ENCODE peak calls at places on chromosomes 13 and 19, in six cellular contexts. One of them, this sample, is unnamed.

GRCh38 chr13:25267715-25268114 is 19.6 kb downstream of the MTMR6 start:
- DNase-seq in MCF 10A: peak
- DNase-seq in tibial nerve: no peak
- DNase-seq in NB4: peak
- DNase-seq in astrocyte: no peak
- DNase-seq in fibroblast of lung: peak
- DNase-seq in this sample: no peak

GRCh38 chr13:50319603-50320296 is 304.5 kb downstream of the KCNRG start:
- DNase-seq in MCF 10A: peak
- DNase-seq in tibial nerve: no peak
- DNase-seq in NB4: peak
- DNase-seq in astrocyte: peak
- DNase-seq in fibroblast of lung: peak
- DNase-seq in this sample: no peak

GRCh38 chr19:17841810-17842662 is 5.7 kb downstream of the JAK3 start:
- DNase-seq in MCF 10A: peak
- DNase-seq in tibial nerve: peak
- DNase-seq in NB4: peak
- DNase-seq in astrocyte: peak
- DNase-seq in fibroblast of lung: peak
- DNase-seq in this sample: peak

GRCh38 chr13:73870036-73870741 is 264.0 kb downstream of the KLF12 start:
- DNase-seq in MCF 10A: peak
- DNase-seq in tibial nerve: no peak
- DNase-seq in NB4: no peak
- DNase-seq in astrocyte: peak
- DNase-seq in fibroblast of lung: peak
- DNase-seq in this sample: no peak

GRCh38 chr13:40874138-40874776 is 84.8 kb downstream of the SLC25A15 start:
- DNase-seq in MCF 10A: peak
- DNase-seq in tibial nerve: no peak
- DNase-seq in NB4: peak
- DNase-seq in astrocyte: no peak
- DNase-seq in fibroblast of lung: no peak
- DNase-seq in this sample: no peak

GRCh38 chr13:24008679-24009078 is 111.4 kb upstream of the C1QTNF9B start:
- DNase-seq in MCF 10A: no peak
- DNase-seq in tibial nerve: no peak
- DNase-seq in NB4: no peak
- DNase-seq in astrocyte: peak
- DNase-seq in fibroblast of lung: peak
- DNase-seq in this sample: no peak

GRCh38 chr19:18725755-18726416 is 42.4 kb downstream of the CRTC1 start:
- DNase-seq in MCF 10A: no peak
- DNase-seq in tibial nerve: no peak
- DNase-seq in NB4: no peak
- DNase-seq in astrocyte: no peak
- DNase-seq in fibroblast of lung: no peak
- DNase-seq in this sample: no peak

GRCh38 chr19:45955905-45956608 is 17.6 kb downstream of the NOVA2 start:
- DNase-seq in MCF 10A: peak
- DNase-seq in tibial nerve: no peak
- DNase-seq in NB4: peak
- DNase-seq in astrocyte: peak
- DNase-seq in fibroblast of lung: peak
- DNase-seq in this sample: no peak

GRCh38 chr19:3770136-3771032 is 1.6 kb downstream of the RAX2 start:
- DNase-seq in MCF 10A: no peak
- DNase-seq in tibial nerve: no peak
- DNase-seq in NB4: no peak
- DNase-seq in astrocyte: no peak
- DNase-seq in fibroblast of lung: no peak
- DNase-seq in this sample: no peak

GRCh38 chr19:17339088-17339741 is 1.9 kb downstream of the GTPBP3 start:
- DNase-seq in MCF 10A: no peak
- DNase-seq in tibial nerve: no peak
- DNase-seq in NB4: no peak
- DNase-seq in astrocyte: no peak
- DNase-seq in fibroblast of lung: no peak
- DNase-seq in this sample: no peak

GRCh38 chr13:90808838-90809237 is 538.6 kb upstream of the MIR17HG start:
- DNase-seq in MCF 10A: no peak
- DNase-seq in tibial nerve: no peak
- DNase-seq in NB4: no peak
- DNase-seq in astrocyte: no peak
- DNase-seq in fibroblast of lung: no peak
- DNase-seq in this sample: no peak

GRCh38 chr19:42396248-42396541 is 6.1 kb upstream of the CNFN start:
- DNase-seq in MCF 10A: no peak
- DNase-seq in tibial nerve: no peak
- DNase-seq in NB4: peak
- DNase-seq in astrocyte: no peak
- DNase-seq in fibroblast of lung: no peak
- DNase-seq in this sample: peak

GRCh38 chr13:99265162-99265822 is 7.1 kb upstream of the GPR18 start:
- DNase-seq in MCF 10A: no peak
- DNase-seq in tibial nerve: no peak
- DNase-seq in NB4: no peak
- DNase-seq in astrocyte: no peak
- DNase-seq in fibroblast of lung: no peak
- DNase-seq in this sample: no peak

GRCh38 chr19:37304190-37304883 is 66.6 kb upstream of the ZNF527 start:
- DNase-seq in MCF 10A: no peak
- DNase-seq in tibial nerve: no peak
- DNase-seq in NB4: no peak
- DNase-seq in astrocyte: no peak
- DNase-seq in fibroblast of lung: no peak
- DNase-seq in this sample: no peak

GRCh38 chr13:101869553-101869952 is 417.1 kb downstream of the ITGBL1 start:
- DNase-seq in MCF 10A: no peak
- DNase-seq in tibial nerve: no peak
- DNase-seq in NB4: no peak
- DNase-seq in astrocyte: no peak
- DNase-seq in fibroblast of lung: peak
- DNase-seq in this sample: peak

GRCh38 chr19:1470864-1471513 is 8.0 kb downstream of the C19orf25 start:
- DNase-seq in MCF 10A: peak
- DNase-seq in tibial nerve: no peak
- DNase-seq in NB4: no peak
- DNase-seq in astrocyte: no peak
- DNase-seq in fibroblast of lung: no peak
- DNase-seq in this sample: no peak

GRCh38 chr13:110696776-110697175 is 9.1 kb downstream of the CARS2 start:
- DNase-seq in MCF 10A: no peak
- DNase-seq in tibial nerve: no peak
- DNase-seq in NB4: no peak
- DNase-seq in astrocyte: no peak
- DNase-seq in fibroblast of lung: no peak
- DNase-seq in this sample: no peak

GRCh38 chr19:23823952-23824389 is 65.3 kb upstream of the ZNF681 start:
- DNase-seq in MCF 10A: peak
- DNase-seq in tibial nerve: no peak
- DNase-seq in NB4: peak
- DNase-seq in astrocyte: no peak
- DNase-seq in fibroblast of lung: peak
- DNase-seq in this sample: no peak

GRCh38 chr19:41298327-41298964 is 11.5 kb upstream of the CCDC97 start:
- DNase-seq in MCF 10A: no peak
- DNase-seq in tibial nerve: peak
- DNase-seq in NB4: no peak
- DNase-seq in astrocyte: peak
- DNase-seq in fibroblast of lung: peak
- DNase-seq in this sample: peak

GRCh38 chr19:29247051-29247450 is 34.1 kb upstream of the UQCRFS1 start:
- DNase-seq in MCF 10A: no peak
- DNase-seq in tibial nerve: no peak
- DNase-seq in NB4: no peak
- DNase-seq in astrocyte: no peak
- DNase-seq in fibroblast of lung: no peak
- DNase-seq in this sample: no peak
- TF ChIP-seq CTCF in MCF 10A: no peak
- TF ChIP-seq CTCF in tibial nerve: no peak
- TF ChIP-seq CTCF in NB4: no peak
- TF ChIP-seq CTCF in astrocyte: no peak
- TF ChIP-seq CTCF in fibroblast of lung: no peak
- TF ChIP-seq CTCF in this sample: no peak

GRCh38 chr19:55117636-55118391 is at the start of gene PPP1R12C:
- DNase-seq in MCF 10A: peak
- DNase-seq in tibial nerve: peak
- DNase-seq in NB4: peak
- DNase-seq in astrocyte: peak
- DNase-seq in fibroblast of lung: peak
- DNase-seq in this sample: peak
- TF ChIP-seq CTCF in MCF 10A: no peak
- TF ChIP-seq CTCF in tibial nerve: no peak
- TF ChIP-seq CTCF in NB4: no peak
- TF ChIP-seq CTCF in astrocyte: no peak
- TF ChIP-seq CTCF in fibroblast of lung: no peak
- TF ChIP-seq CTCF in this sample: no peak

DNA sequence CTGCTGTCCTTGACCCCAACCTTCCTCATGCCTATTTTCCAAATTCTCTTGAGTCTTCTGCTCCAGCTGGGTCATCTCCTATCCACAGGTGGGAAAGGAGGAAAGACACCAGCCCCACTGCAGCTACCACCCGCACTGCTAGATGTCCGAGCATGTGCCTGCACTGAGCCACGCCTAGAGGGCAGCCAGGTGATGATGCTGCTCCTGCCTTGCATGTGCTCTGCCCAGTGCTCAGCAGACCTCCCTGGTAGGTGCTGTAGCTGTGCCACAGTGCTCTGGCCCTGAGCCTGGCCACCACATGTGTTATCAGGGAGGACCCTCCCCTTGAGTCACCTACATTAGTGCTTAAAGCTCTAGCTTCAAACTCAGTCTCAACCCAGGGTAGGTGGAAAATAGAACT is 6.9 kb upstream of the CYSLTR2 start:
- DNase-seq in MCF 10A: no peak
- DNase-seq in tibial nerve: no peak
- DNase-seq in NB4: no peak
- DNase-seq in astrocyte: no peak
- DNase-seq in fibroblast of lung: no peak
- DNase-seq in this sample: no peak
- TF ChIP-seq CTCF in MCF 10A: no peak
- TF ChIP-seq CTCF in tibial nerve: no peak
- TF ChIP-seq CTCF in NB4: no peak
- TF ChIP-seq CTCF in astrocyte: no peak
- TF ChIP-seq CTCF in fibroblast of lung: no peak
- TF ChIP-seq CTCF in this sample: no peak

GRCh38 chr13:36847541-36848045 is 28.6 kb downstream of the RFXAP start:
- DNase-seq in MCF 10A: no peak
- DNase-seq in tibial nerve: no peak
- DNase-seq in NB4: no peak
- DNase-seq in astrocyte: no peak
- DNase-seq in fibroblast of lung: no peak
- DNase-seq in this sample: no peak

GRCh38 chr13:36850790-36851438 is 31.9 kb downstream of the RFXAP start:
- DNase-seq in MCF 10A: peak
- DNase-seq in tibial nerve: no peak
- DNase-seq in NB4: peak
- DNase-seq in astrocyte: no peak
- DNase-seq in fibroblast of lung: no peak
- DNase-seq in this sample: no peak

GRCh38 chr13:36848228-36848982 is 29.4 kb downstream of the RFXAP start:
- DNase-seq in MCF 10A: peak
- DNase-seq in tibial nerve: no peak
- DNase-seq in NB4: peak
- DNase-seq in astrocyte: no peak
- DNase-seq in fibroblast of lung: no peak
- DNase-seq in this sample: no peak
- TF ChIP-seq CTCF in MCF 10A: no peak
- TF ChIP-seq CTCF in tibial nerve: no peak
- TF ChIP-seq CTCF in NB4: peak
- TF ChIP-seq CTCF in astrocyte: no peak
- TF ChIP-seq CTCF in fibroblast of lung: no peak
- TF ChIP-seq CTCF in this sample: peak

This sample was measured in AG09319.